ENCODE peak calls at places on chromosomes 5 and 9, in five cellular contexts. P is AG09309, J is AG04450, R is AG04449, Z is WERI-Rb-1. X is an unnamed sample.

GRCh38 chr5:34486160-34486765 is 169.9 kb upstream of the RAI14 start:
- DNase-seq in Z (peak), P (peak), R (peak), J (peak), X (no peak)

GRCh38 chr5:27612161-27612560 is 573.8 kb upstream of the CDH9 start:
- DNase-seq in R (no peak), J (no peak), P (peak), Z (no peak), X (no peak)

GRCh38 chr5:133735346-133735745 is 123.0 kb upstream of the FSTL4 start:
- DNase-seq in Z (no peak), P (no peak), R (no peak), J (no peak), X (no peak)

GRCh38 chr5:34895641-34896419 is 19.5 kb downstream of the RAD1 start:
- DNase-seq in J (no peak), R (no peak), P (no peak), Z (no peak), X (no peak)

GRCh38 chr9:87492642-87493041 is 5.0 kb upstream of the DAPK1 start:
- DNase-seq in P (no peak), J (no peak), Z (no peak), R (no peak), X (no peak)

GRCh38 chr5:125863579-125863978 is 559.6 kb upstream of the GRAMD2B start:
- DNase-seq in Z (no peak), R (no peak), J (no peak), P (no peak), X (no peak)

GRCh38 chr9:124126571-124127289 is 115.2 kb downstream of the LHX2 start:
- DNase-seq in R (no peak), P (no peak), Z (peak), J (no peak), X (peak)

GRCh38 chr5:74149395-74149794 is 491.1 kb downstream of the ENC1 start:
- DNase-seq in P (no peak), J (peak), Z (no peak), R (peak), X (peak)

GRCh38 chr5:2006193-2006970 is 123.7 kb upstream of the IRX4 start:
- DNase-seq in J (no peak), P (no peak), R (no peak), Z (no peak), X (no peak)

GRCh38 chr5:77267496-77267895 is 57.0 kb downstream of the PDE8B start:
- DNase-seq in P (no peak), J (no peak), R (no peak), Z (no peak), X (no peak)

GRCh38 chr9:137371966-137372651 is 50.9 kb downstream of the EXD3 start:
- DNase-seq in P (no peak), J (no peak), R (no peak), Z (no peak), X (no peak)

GRCh38 chr5:80871541-80871961 is 88.6 kb upstream of the RASGRF2 start:
- DNase-seq in J (peak), P (no peak), R (no peak), Z (no peak), X (no peak)

GRCh38 chr9:85741112-85741874 is 461 bp downstream of the AGTPBP1 start:
- DNase-seq in R (no peak), Z (peak), J (no peak), P (no peak), X (peak)

GRCh38 chr5:176527246-176528222 is 9.7 kb downstream of the RNF44 start:
- DNase-seq in J (no peak), P (no peak), R (no peak), Z (no peak), X (no peak)

GRCh38 chr5:154254886-154255285 is 64.4 kb downstream of the GALNT10 start:
- DNase-seq in P (no peak), J (no peak), Z (no peak), R (no peak), X (no peak)

GRCh38 chr5:87437724-87438123 is 25.0 kb upstream of the CCNH start:
- DNase-seq in Z (no peak), P (no peak), R (no peak), J (no peak), X (no peak)

GRCh38 chr9:99294850-99295461 is 72.9 kb downstream of the SEC61B start:
- DNase-seq in J (no peak), P (no peak), Z (no peak), R (no peak), X (no peak)

GRCh38 chr9:27673626-27674025 is 100.3 kb upstream of the C9orf72 start:
- DNase-seq in J (no peak), R (no peak), P (no peak), Z (no peak), X (no peak)

GRCh38 chr9:127183814-127184582 is 61.6 kb upstream of the ANGPTL2 start:
- DNase-seq in J (no peak), Z (no peak), P (peak), R (no peak), X (no peak)

GRCh38 chr9:103789686-103790085 is 304.4 kb upstream of the SMC2 start:
- DNase-seq in P (no peak), R (no peak), J (no peak), Z (no peak), X (no peak)

GRCh38 chr9:126296687-126297086 is 29.9 kb upstream of the MVB12B start:
- DNase-seq in Z (no peak), J (no peak), P (no peak), R (no peak), X (no peak)

GRCh38 chr5:151683444-151683843 is 3.3 kb downstream of the SPARC start:
- DNase-seq in Z (no peak), J (no peak), R (no peak), P (no peak), X (no peak)

GRCh38 chr5:14174235-14174636 is 31.1 kb downstream of the TRIO start:
- DNase-seq in J (no peak), R (no peak), Z (peak), P (no peak), X (no peak)

GRCh38 chr5:91670565-91670964 is 287.4 kb upstream of the ARRDC3 start:
- DNase-seq in J (no peak), P (no peak), R (no peak), Z (peak), X (no peak)

GRCh38 chr5:168947212-168947868 is 353.6 kb downstream of the SLIT3 start:
- DNase-seq in J (no peak), P (no peak), R (no peak), Z (peak), X (no peak)

GRCh38 chr5:132484386-132484715 is 6.2 kb downstream of the IRF1 start:
- DNase-seq in J (no peak), P (no peak), Z (no peak), R (no peak), X (peak)

GRCh38 chr5:118891252-118891651 is 97.1 kb downstream of the DTWD2 start:
- DNase-seq in J (no peak), Z (no peak), R (peak), P (no peak), X (no peak)

GRCh38 chr5:116272281-116272941 is 187.6 kb downstream of the COMMD10 start:
- DNase-seq in P (peak), J (no peak), R (no peak), Z (no peak), X (no peak)

GRCh38 chr9:85715587-85715986 is 26.2 kb downstream of the AGTPBP1 start:
- DNase-seq in P (no peak), R (no peak), J (no peak), Z (no peak), X (peak)

GRCh38 chr5:102681403-102681983 is 73.6 kb upstream of the PAM start:
- DNase-seq in R (no peak), P (no peak), Z (peak), J (peak), X (no peak)

GRCh38 chr5:127385936-127386335 is 95.3 kb downstream of the MEGF10 start:
- DNase-seq in R (no peak), Z (no peak), J (no peak), P (no peak), X (no peak)

GRCh38 chr5:27403248-27403882 is 365.0 kb upstream of the CDH9 start:
- DNase-seq in J (no peak), Z (no peak), P (no peak), R (no peak), X (no peak)

DNA sequence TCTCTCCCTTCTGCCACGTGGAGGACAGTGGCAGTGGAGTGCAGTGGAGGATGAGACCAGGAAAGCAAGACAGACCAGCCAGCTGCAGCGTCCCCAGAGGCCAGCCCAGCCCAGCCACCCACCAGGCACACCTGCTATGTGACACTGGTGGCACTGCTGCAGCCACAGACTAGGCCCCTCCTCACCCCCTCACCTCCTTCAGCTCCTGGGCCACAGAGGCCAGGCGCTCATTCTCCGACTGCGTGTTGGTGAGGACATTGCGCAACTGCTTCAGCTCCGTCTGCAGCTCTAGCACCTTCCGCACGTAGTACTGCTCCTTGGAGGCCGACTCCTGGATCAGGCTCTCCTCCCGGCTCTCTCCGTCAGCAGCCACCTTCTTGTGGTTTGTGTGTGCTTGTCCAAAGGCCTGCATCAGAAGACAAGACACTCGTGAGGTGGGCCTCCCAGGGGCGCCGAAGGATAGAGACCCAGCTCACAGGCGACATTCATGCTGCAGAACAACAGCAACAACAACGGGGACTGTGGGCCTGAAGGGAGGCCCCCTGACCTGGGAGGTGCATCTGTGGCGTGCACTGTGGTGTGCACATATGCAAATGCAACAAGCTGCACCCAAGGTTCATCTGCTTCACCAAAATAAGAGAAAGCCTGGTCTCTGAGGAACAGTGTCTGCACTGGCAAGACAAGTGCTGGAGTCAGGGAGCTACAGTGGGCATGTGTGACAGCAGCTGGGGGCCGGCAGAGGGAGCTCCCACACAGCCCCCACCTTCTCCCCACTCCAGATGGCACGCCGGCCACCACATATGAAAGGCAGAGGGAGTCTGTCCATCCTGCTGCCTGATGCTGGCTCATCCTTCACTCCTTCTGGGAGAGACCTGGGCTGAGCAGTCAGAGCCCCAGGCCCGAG is 35.5 kb downstream of the BICD2 start:
- DNase-seq in R (no peak), Z (peak), P (no peak), J (no peak), X (no peak)
- TF ChIP-seq CTCF in R (peak), Z (peak), P (no peak), J (peak), X (peak)

GRCh38 chr9:133421615-133422542 is at the start of gene ADAMTS13:
- DNase-seq in J (no peak), Z (peak), P (no peak), R (no peak), X (no peak)
- TF ChIP-seq CTCF in J (peak), Z (peak), P (peak), R (peak), X (no peak)

GRCh38 chr9:106019702-106020101 is 325.4 kb downstream of the TMEM38B start:
- DNase-seq in J (no peak), Z (no peak), R (no peak), P (no peak), X (no peak)

GRCh38 chr9:106023455-106023854 is 329.1 kb downstream of the TMEM38B start:
- DNase-seq in P (no peak), J (no peak), Z (no peak), R (no peak), X (no peak)

GRCh38 chr9:106025449-106025848 is 331.1 kb downstream of the TMEM38B start:
- DNase-seq in J (no peak), P (no peak), R (no peak), Z (peak), X (no peak)
- TF ChIP-seq CTCF in J (no peak), P (no peak), R (no peak), Z (peak), X (no peak)

GRCh38 chr5:163489055-163489744 is 16.2 kb upstream of the MAT2B start:
- DNase-seq in R (no peak), P (no peak), J (no peak), Z (peak), X (no peak)
- TF ChIP-seq CTCF in R (peak), P (peak), J (peak), Z (peak), X (no peak)

GRCh38 chr5:119945696-119946095 is 316.3 kb downstream of the FAM170A start:
- DNase-seq in J (no peak), Z (no peak), P (no peak), R (no peak), X (no peak)

GRCh38 chr5:119943148-119943547 is 313.8 kb downstream of the FAM170A start:
- DNase-seq in J (no peak), Z (no peak), P (peak), R (peak), X (no peak)
- TF ChIP-seq CTCF in J (peak), Z (no peak), P (peak), R (no peak), X (no peak)

GRCh38 chr5:55904152-55904551 is 53.0 kb downstream of the IL31RA start:
- DNase-seq in Z (no peak), R (no peak), J (no peak), P (no peak), X (no peak)
- TF ChIP-seq CTCF in Z (no peak), R (no peak), J (no peak), P (no peak), X (no peak)

GRCh38 chr5:147628054-147628895 is 118.4 kb upstream of the DPYSL3 start:
- DNase-seq in P (peak), R (no peak), Z (peak), J (peak), X (no peak)
- TF ChIP-seq CTCF in P (peak), R (peak), Z (peak), J (peak), X (peak)